ENCODE peak calls at places on chromosomes 12 and 14, in seven cellular contexts. J is chondrocyte; F is activated CD8-positive, alpha-beta memory T cell treated with anti-CD3 and anti-CD28 coated beads, Interleukin-2, amount 50 U/mL, for 48 hours; O is memory B cell; B is fibroblast of lung; E is Ammon's horn; S is COR-L47. V is an unnamed sample.

GRCh38 chr14:63273091-63273490 is 45.6 kb downstream of the GPHB5 start:
- DNase-seq in S (no peak), F (no peak), E (no peak), J (no peak), O (no peak), B (no peak), V (no peak)

GRCh38 chr14:96359959-96360358 is 3.2 kb downstream of the ATG2B start:
- DNase-seq in S (no peak), J (no peak), F (no peak), B (no peak), O (no peak), E (no peak), V (no peak)

GRCh38 chr14:58280954-58281787 is 17.2 kb upstream of the ARID4A start:
- DNase-seq in J (no peak), B (peak), F (no peak), S (no peak), O (peak), E (peak), V (peak)

GRCh38 chr12:102302553-102302952 is 104.9 kb upstream of the PMCH start:
- DNase-seq in E (no peak), J (no peak), B (no peak), F (no peak), S (no peak), O (no peak), V (no peak)

GRCh38 chr12:4418913-4419312 is 26.7 kb downstream of the FGF6 start:
- DNase-seq in J (no peak), E (no peak), S (no peak), B (no peak), O (no peak), F (peak), V (no peak)

GRCh38 chr14:20855652-20856291 is 35.4 kb upstream of the RNASE3 start:
- DNase-seq in O (peak), B (peak), E (peak), J (no peak), S (no peak), F (no peak), V (peak)

GRCh38 chr12:2607881-2608607 is 186.7 kb upstream of the FKBP4 start:
- DNase-seq in B (no peak), J (peak), S (no peak), F (no peak), E (no peak), O (no peak), V (no peak)

GRCh38 chr14:71932229-71932951 is at the start of gene RGS6:
- DNase-seq in O (peak), J (no peak), S (peak), F (peak), E (peak), B (no peak), V (peak)

GRCh38 chr14:53156238-53156637 is 3.1 kb upstream of the DDHD1 start:
- DNase-seq in S (no peak), J (no peak), E (no peak), O (no peak), B (no peak), F (no peak), V (no peak)

GRCh38 chr12:2374092-2374740 is 321.4 kb downstream of the CACNA1C start:
- DNase-seq in F (no peak), O (no peak), B (no peak), S (no peak), J (no peak), E (no peak), V (no peak)